ENCODE peak calls at places on chromosomes 12 and 14, in four cellular contexts. G is endothelial cell of umbilical vein, Y is GOT3, L is activated T-cell treated with anti-CD3 and anti-CD28 coated beads for 24 hours. Q is an unnamed sample.

GRCh38 chr12:3962661-3963483 is 89.7 kb upstream of the PARP11 start:
- DNase-seq in L (no peak), Y (no peak), G (no peak), Q (no peak)

GRCh38 chr12:68279227-68280054 is 26.0 kb upstream of the IL22 start:
- DNase-seq in Y (no peak), G (peak; percentile 70), L (no peak), Q (no peak)

GRCh38 chr12:51934080-51934479 is 17.4 kb upstream of the ACVR1B start:
- DNase-seq in G (no peak), L (no peak), Y (no peak), Q (peak; percentile 14)

GRCh38 chr14:76762617-76763361 is 1.5 kb downstream of the VASH1 start:
- DNase-seq in Y (no peak), G (no peak), L (no peak), Q (no peak)

GRCh38 chr14:98093111-98093510 is 1178.9 kb downstream of the BCL11B start:
- DNase-seq in Y (no peak), L (no peak), G (no peak), Q (no peak)

GRCh38 chr12:97602315-97602714 is 139.7 kb downstream of the RMST start:
- DNase-seq in G (no peak), L (no peak), Y (no peak), Q (no peak)

GRCh38 chr12:53115891-53116675 is 12.8 kb downstream of the SOAT2 start:
- DNase-seq in Y (no peak), L (no peak), G (no peak), Q (no peak)

GRCh38 chr12:128463881-128464280 is 196.9 kb downstream of the TMEM132C start:
- DNase-seq in G (no peak), Y (no peak), L (no peak), Q (no peak)

GRCh38 chr14:99430491-99430890 is 50.2 kb downstream of the SETD3 start:
- DNase-seq in G (peak; percentile 13), L (no peak), Y (no peak), Q (peak; percentile 60)

GRCh38 chr12:120234643-120235368 is 30.7 kb downstream of the PXN start:
- DNase-seq in L (no peak), Y (peak; percentile 76), G (peak; percentile 79), Q (peak; percentile 91)

GRCh38 chr14:55129086-55129427 is at the start of gene LGALS3:
- DNase-seq in L (peak; percentile 11), G (peak; percentile 23), Y (no peak), Q (peak; percentile 73)

GRCh38 chr14:52058346-52058745 is 10.5 kb downstream of the NID2 start:
- DNase-seq in G (no peak), L (no peak), Y (no peak), Q (no peak)